ENCODE peak calls at places on chromosomes 2 and 18, in ten cellular contexts. M is CD4-positive, CD25-positive, alpha-beta regulatory T cell; R is H9; E is kidney; B is keratinocyte; K is breast epithelium; L is GM23248; A is Panc1; X is psoas muscle; J is mammary epithelial cell. S is an unnamed sample. For H3K4me1, the result is how much of the 10 kb centered on the place peaks cover.

GRCh38 chr2:26504002-26504401 is 26.1 kb upstream of the OTOF start:
- DNase-seq in M (no peak), R (no peak), E (peak), B (no peak), K (no peak), L (no peak), A (no peak), X (no peak), J (no peak), S (no peak)

GRCh38 chr2:195810340-195811098 is 153.5 kb downstream of the SLC39A10 start:
- DNase-seq in M (no peak), R (no peak), E (no peak), B (no peak), K (no peak), L (no peak), A (no peak), X (no peak), J (no peak), S (no peak)

GRCh38 chr18:49359732-49360444 is 100.6 kb downstream of the DYM start:
- DNase-seq in M (peak), R (no peak), E (peak), B (no peak), K (no peak), L (peak), A (no peak), X (no peak), J (peak), S (no peak)

GRCh38 chr18:58682429-58683069 is 11.3 kb downstream of the MALT1 start:
- DNase-seq in M (no peak), R (no peak), E (peak), B (peak), K (peak), L (peak), A (no peak), X (peak), J (peak), S (peak)

GRCh38 chr2:134131681-134132486 is 122.0 kb upstream of the MGAT5 start:
- DNase-seq in M (no peak), R (no peak), E (no peak), B (peak), K (no peak), L (no peak), A (no peak), X (no peak), J (peak), S (no peak)

GRCh38 chr2:8009010-8009597 is 672.8 kb upstream of the ID2 start:
- DNase-seq in M (no peak), R (no peak), E (no peak), B (no peak), K (no peak), L (peak), A (no peak), X (no peak), J (peak), S (no peak)

GRCh38 chr18:57004366-57005121 is 142.3 kb upstream of the BOD1L2 start:
- DNase-seq in M (peak), R (no peak), E (no peak), B (no peak), K (no peak), L (peak), A (peak), X (no peak), J (peak), S (no peak)

GRCh38 chr18:66558773-66559172 is 45.1 kb downstream of the CDH19 start:
- DNase-seq in M (no peak), R (no peak), E (no peak), B (no peak), K (no peak), L (no peak), A (no peak), X (no peak), J (peak), S (no peak)

GRCh38 chr2:238425979-238426567 is 654 bp upstream of the ASB1 start:
- DNase-seq in M (no peak), R (no peak), E (peak), B (no peak), K (no peak), L (peak), A (no peak), X (no peak), J (no peak), S (no peak)

GRCh38 chr2:27552941-27553340 is 29.9 kb upstream of the ZNF512 start:
- DNase-seq in M (no peak), R (no peak), E (no peak), B (no peak), K (no peak), L (no peak), A (no peak), X (no peak), J (no peak), S (no peak)

GRCh38 chr2:207479198-207479785 is 50.5 kb upstream of the CREB1 start:
- DNase-seq in M (no peak), R (no peak), E (no peak), B (no peak), K (no peak), L (no peak), A (no peak), X (no peak), J (no peak), S (no peak)

GRCh38 chr18:40249390-40250080 is 1705.5 kb upstream of the PIK3C3 start:
- DNase-seq in M (no peak), R (no peak), E (no peak), B (no peak), K (no peak), L (no peak), A (no peak), X (no peak), J (peak), S (no peak)

GRCh38 chr2:205889073-205889472 is 196.9 kb downstream of the INO80D start:
- DNase-seq in M (no peak), R (no peak), E (no peak), B (peak), K (peak), L (peak), A (no peak), X (no peak), J (peak), S (no peak)

DNA sequence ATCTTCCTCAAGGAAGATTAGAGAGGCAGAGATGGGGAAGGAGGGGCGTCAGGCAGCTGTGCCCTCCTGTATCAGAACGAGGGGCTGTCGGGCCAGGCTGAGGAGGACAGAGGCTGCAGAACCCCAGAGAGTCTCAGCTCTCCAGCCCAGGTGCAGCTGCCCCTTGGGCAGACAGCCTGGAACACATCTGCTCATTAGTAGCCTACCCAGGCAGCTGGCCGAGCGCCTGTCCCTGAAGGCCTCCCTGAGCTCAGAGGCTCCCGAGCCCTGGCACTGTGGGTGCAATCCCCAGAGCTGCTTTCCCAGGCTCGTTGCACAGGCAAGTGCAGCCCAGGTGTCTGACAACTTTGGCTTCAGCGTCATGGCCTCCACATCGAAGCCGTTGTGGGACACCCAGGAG is 13.1 kb upstream of the TMEM185B start:
- DNase-seq in M (no peak), R (no peak), E (peak), B (no peak), K (no peak), L (no peak), A (no peak), X (no peak), J (no peak), S (no peak)
- H3K4me1 ChIP-seq in M (under half), R (under half), E (under half), B (under half), K (under half), L (under half), A (under half), X (under half), J (under half), S (under half)

GRCh38 chr2:128371648-128372345 is 53.1 kb upstream of the HS6ST1 start:
- DNase-seq in M (no peak), R (no peak), E (peak), B (no peak), K (no peak), L (no peak), A (no peak), X (no peak), J (no peak), S (no peak)
- H3K4me1 ChIP-seq in M (under half), R (under half), E (under half), B (half or more), K (under half), L (under half), A (under half), X (under half), J (half or more), S (under half)

GRCh38 chr2:105757361-105757933 is 12.7 kb downstream of the NCK2 start:
- DNase-seq in M (no peak), R (no peak), E (no peak), B (no peak), K (no peak), L (no peak), A (no peak), X (no peak), J (no peak), S (no peak)
- H3K4me1 ChIP-seq in M (half or more), R (under half), E (under half), B (under half), K (under half), L (under half), A (under half), X (half or more), J (under half), S (under half)

GRCh38 chr2:11157296-11157695 is 2.0 kb downstream of the SLC66A3 start:
- DNase-seq in M (no peak), R (no peak), E (no peak), B (no peak), K (no peak), L (no peak), A (no peak), X (no peak), J (no peak), S (no peak)
- H3K4me1 ChIP-seq in M (under half), R (under half), E (under half), B (under half), K (under half), L (under half), A (under half), X (under half), J (under half), S (under half)

GRCh38 chr2:68426885-68427579 is 40.1 kb downstream of the FBXO48 start:
- DNase-seq in M (peak), R (no peak), E (no peak), B (no peak), K (no peak), L (no peak), A (no peak), X (no peak), J (no peak), S (no peak)
- H3K4me1 ChIP-seq in M (half or more), R (under half), E (under half), B (under half), K (under half), L (under half), A (under half), X (under half), J (under half), S (under half)

DNA sequence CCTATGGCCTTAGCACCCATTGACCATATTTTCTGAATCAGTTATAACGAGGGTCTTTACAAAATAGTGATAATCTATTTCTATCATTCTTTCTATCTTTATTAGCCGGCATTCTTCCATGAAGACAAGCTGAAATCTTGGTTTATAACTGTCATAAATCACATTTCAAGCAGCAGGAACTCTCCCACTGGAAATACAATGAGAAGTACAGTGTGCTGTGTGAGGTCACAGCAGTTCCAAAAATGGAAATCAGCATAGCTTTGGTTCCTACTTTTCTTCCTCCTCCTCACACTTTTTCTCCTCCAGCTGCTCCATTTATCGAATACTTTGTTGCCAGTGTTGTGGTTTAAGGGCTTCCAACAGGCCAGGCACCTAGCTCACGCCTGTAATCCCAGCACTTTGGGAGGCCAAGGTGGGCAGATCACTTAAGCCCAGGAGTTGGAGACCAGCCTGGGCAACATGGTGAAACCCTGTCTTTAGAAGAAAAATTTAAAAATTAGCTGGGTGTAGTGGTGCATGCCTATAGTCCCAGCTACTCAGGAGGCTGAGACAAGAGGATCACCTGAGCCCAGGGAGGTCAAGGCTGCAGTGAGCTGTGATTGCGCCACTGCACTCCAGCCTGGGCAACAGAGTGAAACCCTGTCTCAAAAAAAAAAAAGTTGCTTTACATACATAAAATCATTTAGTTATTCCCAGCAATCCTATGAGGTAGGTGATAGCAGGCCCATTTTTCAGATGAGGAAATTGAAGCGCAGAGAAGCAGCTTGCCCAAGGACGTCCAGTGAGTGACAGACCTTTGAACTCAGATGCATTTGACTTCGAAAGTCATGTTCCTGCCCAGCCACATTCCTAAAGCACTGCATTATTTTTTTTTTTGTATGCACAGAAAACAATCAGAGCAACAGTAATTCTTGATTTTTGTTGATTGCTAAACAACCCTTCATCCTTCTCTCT is 34.0 kb upstream of the GPR55 start:
- DNase-seq in M (no peak), R (no peak), E (no peak), B (no peak), K (no peak), L (no peak), A (no peak), X (no peak), J (no peak), S (no peak)
- H3K4me1 ChIP-seq in M (under half), R (under half), E (under half), B (under half), K (under half), L (under half), A (under half), X (under half), J (under half), S (under half)

GRCh38 chr2:164831887-164832286 is 9.7 kb downstream of the COBLL1 start:
- DNase-seq in M (no peak), R (no peak), E (no peak), B (no peak), K (no peak), L (no peak), A (no peak), X (no peak), J (no peak), S (no peak)
- H3K4me1 ChIP-seq in M (under half), R (under half), E (under half), B (under half), K (under half), L (under half), A (under half), X (under half), J (under half), S (under half)

S was measured in pancreas.